ENCODE peak calls at places on chromosome 9, in five cellular contexts. One of them, this sample, is unnamed.

GRCh38 chr9:18761742-18762141 is 271.3 kb downstream of the SAXO1 start:
- DNase-seq in activated T-helper 9 cell treated with anti-CD3 and anti-CD28 coated beads, Interleukin-2, amount 50 U/mL, for 16 hours: no peak
- DNase-seq in activated CD8-positive, alpha-beta memory T cell treated with anti-CD3 and anti-CD28 coated beads, Interleukin-2, amount 50 U/mL, for 48 hours: no peak
- DNase-seq in effector memory CD4-positive, alpha-beta T cell: no peak
- DNase-seq in mucosa of descending colon: no peak
- DNase-seq in this sample: no peak

GRCh38 chr9:22052376-22052945 is 43.4 kb upstream of the CDKN2B start:
- DNase-seq in effector memory CD4-positive, alpha-beta T cell: no peak
- DNase-seq in mucosa of descending colon: no peak
- DNase-seq in activated T-helper 9 cell treated with anti-CD3 and anti-CD28 coated beads, Interleukin-2, amount 50 U/mL, for 16 hours: no peak
- DNase-seq in activated CD8-positive, alpha-beta memory T cell treated with anti-CD3 and anti-CD28 coated beads, Interleukin-2, amount 50 U/mL, for 48 hours: no peak
- DNase-seq in this sample: no peak

GRCh38 chr9:126667190-126668055 is 53.7 kb downstream of the LMX1B start:
- DNase-seq in effector memory CD4-positive, alpha-beta T cell: no peak
- DNase-seq in activated T-helper 9 cell treated with anti-CD3 and anti-CD28 coated beads, Interleukin-2, amount 50 U/mL, for 16 hours: no peak
- DNase-seq in activated CD8-positive, alpha-beta memory T cell treated with anti-CD3 and anti-CD28 coated beads, Interleukin-2, amount 50 U/mL, for 48 hours: no peak
- DNase-seq in mucosa of descending colon: no peak
- DNase-seq in this sample: no peak

GRCh38 chr9:117487555-117488175 is 72.8 kb upstream of the ASTN2 start:
- DNase-seq in activated T-helper 9 cell treated with anti-CD3 and anti-CD28 coated beads, Interleukin-2, amount 50 U/mL, for 16 hours: no peak
- DNase-seq in mucosa of descending colon: peak; percentile 68
- DNase-seq in effector memory CD4-positive, alpha-beta T cell: no peak
- DNase-seq in activated CD8-positive, alpha-beta memory T cell treated with anti-CD3 and anti-CD28 coated beads, Interleukin-2, amount 50 U/mL, for 48 hours: peak; percentile 76
- DNase-seq in this sample: no peak

GRCh38 chr9:37025381-37026084 is 8.5 kb downstream of the PAX5 start:
- DNase-seq in activated CD8-positive, alpha-beta memory T cell treated with anti-CD3 and anti-CD28 coated beads, Interleukin-2, amount 50 U/mL, for 48 hours: no peak
- DNase-seq in effector memory CD4-positive, alpha-beta T cell: no peak
- DNase-seq in mucosa of descending colon: no peak
- DNase-seq in activated T-helper 9 cell treated with anti-CD3 and anti-CD28 coated beads, Interleukin-2, amount 50 U/mL, for 16 hours: no peak
- DNase-seq in this sample: no peak

GRCh38 chr9:116153765-116154333 is at the start of gene PAPPA:
- DNase-seq in effector memory CD4-positive, alpha-beta T cell: no peak
- DNase-seq in activated CD8-positive, alpha-beta memory T cell treated with anti-CD3 and anti-CD28 coated beads, Interleukin-2, amount 50 U/mL, for 48 hours: no peak
- DNase-seq in mucosa of descending colon: no peak
- DNase-seq in activated T-helper 9 cell treated with anti-CD3 and anti-CD28 coated beads, Interleukin-2, amount 50 U/mL, for 16 hours: no peak
- DNase-seq in this sample: no peak

GRCh38 chr9:119811030-119811429 is 441.8 kb upstream of the BRINP1 start:
- DNase-seq in activated CD8-positive, alpha-beta memory T cell treated with anti-CD3 and anti-CD28 coated beads, Interleukin-2, amount 50 U/mL, for 48 hours: no peak
- DNase-seq in activated T-helper 9 cell treated with anti-CD3 and anti-CD28 coated beads, Interleukin-2, amount 50 U/mL, for 16 hours: no peak
- DNase-seq in effector memory CD4-positive, alpha-beta T cell: no peak
- DNase-seq in mucosa of descending colon: no peak
- DNase-seq in this sample: no peak

GRCh38 chr9:109117856-109118801 is 1.6 kb downstream of the TMEM245 start:
- DNase-seq in mucosa of descending colon: peak; percentile 18
- DNase-seq in activated CD8-positive, alpha-beta memory T cell treated with anti-CD3 and anti-CD28 coated beads, Interleukin-2, amount 50 U/mL, for 48 hours: peak; percentile 57
- DNase-seq in activated T-helper 9 cell treated with anti-CD3 and anti-CD28 coated beads, Interleukin-2, amount 50 U/mL, for 16 hours: peak; percentile 19
- DNase-seq in effector memory CD4-positive, alpha-beta T cell: peak; percentile 11
- DNase-seq in this sample: peak; percentile 24

GRCh38 chr9:726005-726404 is 115.5 kb upstream of the DMRT1 start:
- DNase-seq in activated CD8-positive, alpha-beta memory T cell treated with anti-CD3 and anti-CD28 coated beads, Interleukin-2, amount 50 U/mL, for 48 hours: no peak
- DNase-seq in effector memory CD4-positive, alpha-beta T cell: no peak
- DNase-seq in activated T-helper 9 cell treated with anti-CD3 and anti-CD28 coated beads, Interleukin-2, amount 50 U/mL, for 16 hours: no peak
- DNase-seq in mucosa of descending colon: no peak
- DNase-seq in this sample: no peak

GRCh38 chr9:70747335-70747734 is 332.9 kb upstream of the KLF9 start:
- DNase-seq in effector memory CD4-positive, alpha-beta T cell: no peak
- DNase-seq in activated CD8-positive, alpha-beta memory T cell treated with anti-CD3 and anti-CD28 coated beads, Interleukin-2, amount 50 U/mL, for 48 hours: no peak
- DNase-seq in mucosa of descending colon: no peak
- DNase-seq in activated T-helper 9 cell treated with anti-CD3 and anti-CD28 coated beads, Interleukin-2, amount 50 U/mL, for 16 hours: no peak
- DNase-seq in this sample: no peak

GRCh38 chr9:76441551-76442322 is 17.2 kb upstream of the GCNT1 start:
- DNase-seq in activated CD8-positive, alpha-beta memory T cell treated with anti-CD3 and anti-CD28 coated beads, Interleukin-2, amount 50 U/mL, for 48 hours: peak; percentile 70
- DNase-seq in effector memory CD4-positive, alpha-beta T cell: no peak
- DNase-seq in activated T-helper 9 cell treated with anti-CD3 and anti-CD28 coated beads, Interleukin-2, amount 50 U/mL, for 16 hours: peak; percentile 15
- DNase-seq in mucosa of descending colon: no peak
- DNase-seq in this sample: no peak

GRCh38 chr9:105608685-105609598 is 51.0 kb downstream of the FKTN start:
- DNase-seq in activated T-helper 9 cell treated with anti-CD3 and anti-CD28 coated beads, Interleukin-2, amount 50 U/mL, for 16 hours: no peak
- DNase-seq in activated CD8-positive, alpha-beta memory T cell treated with anti-CD3 and anti-CD28 coated beads, Interleukin-2, amount 50 U/mL, for 48 hours: no peak
- DNase-seq in effector memory CD4-positive, alpha-beta T cell: no peak
- DNase-seq in mucosa of descending colon: peak; percentile 7
- DNase-seq in this sample: no peak

GRCh38 chr9:136697146-136697820 is 10.0 kb upstream of the AGPAT2 start:
- DNase-seq in activated T-helper 9 cell treated with anti-CD3 and anti-CD28 coated beads, Interleukin-2, amount 50 U/mL, for 16 hours: no peak
- DNase-seq in mucosa of descending colon: no peak
- DNase-seq in effector memory CD4-positive, alpha-beta T cell: no peak
- DNase-seq in activated CD8-positive, alpha-beta memory T cell treated with anti-CD3 and anti-CD28 coated beads, Interleukin-2, amount 50 U/mL, for 48 hours: no peak
- DNase-seq in this sample: no peak

This sample was measured in T-helper 1 cell.